ENCODE peak calls at places on chromosomes 11 and 22, in nine cellular contexts. A, D, C, H, N, E, P, W and V are unnamed samples.
A peak's percentile ranks its signal among the peaks of the same experiment; 100 is the strongest.

GRCh38 chr11:72685560-72686480 is 11.6 kb upstream of the PDE2A start:
- DNase-seq in A (no peak), D (peak; percentile 37), C (no peak), H (peak; percentile 57), N (no peak), E (no peak), P (no peak), W (no peak), V (no peak)

GRCh38 chr11:64286801-64287159 is 1.1 kb downstream of the GPR137 start:
- DNase-seq in A (no peak), D (no peak), C (no peak), H (no peak), N (no peak), E (no peak), P (no peak), W (no peak), V (no peak)

GRCh38 chr11:128208329-128209220 is 378.8 kb downstream of the ETS1 start:
- DNase-seq in A (peak; percentile 54), D (no peak), C (peak; percentile 88), H (no peak), N (no peak), E (no peak), P (peak; percentile 49), W (no peak), V (no peak)

GRCh38 chr22:45344339-45344738 is 34.6 kb downstream of the FAM118A start:
- DNase-seq in A (no peak), D (no peak), C (no peak), H (no peak), N (no peak), E (no peak), P (no peak), W (peak; percentile 5), V (no peak)

GRCh38 chr11:27409060-27409459 is 46.0 kb upstream of the CCDC34 start:
- DNase-seq in A (no peak), D (no peak), C (no peak), H (no peak), N (no peak), E (no peak), P (no peak), W (no peak), V (no peak)

GRCh38 chr22:50308986-50309600 is 1.6 kb upstream of the PLXNB2 start:
- DNase-seq in A (no peak), D (no peak), C (no peak), H (no peak), N (no peak), E (no peak), P (no peak), W (no peak), V (no peak)

GRCh38 chr11:19345848-19346681 is 105.3 kb upstream of the E2F8 start:
- DNase-seq in A (peak; percentile 48), D (no peak), C (no peak), H (no peak), N (peak; percentile 41), E (no peak), P (peak; percentile 23), W (peak; percentile 43), V (peak; percentile 39)

GRCh38 chr11:57081356-57081755 is 92.6 kb downstream of the OR5AK2 start:
- DNase-seq in A (no peak), D (no peak), C (no peak), H (no peak), N (no peak), E (no peak), P (peak; percentile 9), W (no peak), V (no peak)

GRCh38 chr22:47192651-47193437 is 430.4 kb downstream of the TBC1D22A start:
- DNase-seq in A (no peak), D (no peak), C (no peak), H (no peak), N (peak; percentile 77), E (no peak), P (peak; percentile 21), W (no peak), V (peak; percentile 47)

GRCh38 chr11:113577356-113578163 is 102.4 kb upstream of the DRD2 start:
- DNase-seq in A (no peak), D (peak; percentile 12), C (no peak), H (no peak), N (no peak), E (no peak), P (no peak), W (no peak), V (no peak)

GRCh38 chr11:65069217-65069616 is 10.9 kb upstream of the NAALADL1 start:
- DNase-seq in A (no peak), D (no peak), C (no peak), H (no peak), N (no peak), E (no peak), P (no peak), W (no peak), V (no peak)

GRCh38 chr11:130653838-130654601 is 205.6 kb downstream of the ADAMTS15 start:
- DNase-seq in A (peak; percentile 41), D (peak; percentile 83), C (no peak), H (no peak), N (no peak), E (no peak), P (peak; percentile 49), W (no peak), V (no peak)

GRCh38 chr11:69533296-69534165 is 52.1 kb downstream of the LINC01488 start:
- DNase-seq in A (no peak), D (no peak), C (no peak), H (no peak), N (no peak), E (no peak), P (no peak), W (no peak), V (no peak)